ENCODE peak calls at places on chromosome 9, in six cellular contexts. One of them, this sample, is unnamed.
A peak's percentile ranks its signal among the peaks of the same experiment; 100 is the strongest.

GRCh38 chr9:127778280-127779135 is at the start of gene SH2D3C:
- DNase-seq in AG09309: no peak
- DNase-seq in AG10803: no peak
- DNase-seq in Peyer's patch: no peak
- DNase-seq in PC-9: no peak
- DNase-seq in HFF-Myc: no peak
- DNase-seq in this sample: peak; percentile 52

GRCh38 chr9:88985616-88986015 is 5.7 kb upstream of the S1PR3 start:
- DNase-seq in AG09309: no peak
- DNase-seq in AG10803: no peak
- DNase-seq in Peyer's patch: no peak
- DNase-seq in PC-9: no peak
- DNase-seq in HFF-Myc: no peak
- DNase-seq in this sample: no peak

GRCh38 chr9:69195681-69196080 is 21.6 kb downstream of the TJP2 start:
- DNase-seq in AG09309: no peak
- DNase-seq in AG10803: peak; percentile 27
- DNase-seq in Peyer's patch: no peak
- DNase-seq in PC-9: no peak
- DNase-seq in HFF-Myc: no peak
- DNase-seq in this sample: no peak

GRCh38 chr9:79968533-79968932 is 396.8 kb downstream of the TLE4 start:
- DNase-seq in AG09309: no peak
- DNase-seq in AG10803: no peak
- DNase-seq in Peyer's patch: no peak
- DNase-seq in PC-9: no peak
- DNase-seq in HFF-Myc: no peak
- DNase-seq in this sample: no peak

GRCh38 chr9:130234340-130235260 is 31.0 kb upstream of the HMCN2 start:
- DNase-seq in AG09309: no peak
- DNase-seq in AG10803: no peak
- DNase-seq in Peyer's patch: no peak
- DNase-seq in PC-9: no peak
- DNase-seq in HFF-Myc: no peak
- DNase-seq in this sample: peak; percentile 18

GRCh38 chr9:126722922-126723806 is 81.7 kb upstream of the ZBTB43 start:
- DNase-seq in AG09309: no peak
- DNase-seq in AG10803: no peak
- DNase-seq in Peyer's patch: peak; percentile 63
- DNase-seq in PC-9: no peak
- DNase-seq in HFF-Myc: no peak
- DNase-seq in this sample: peak; percentile 27

GRCh38 chr9:76859860-76860259 is 46.1 kb downstream of the PRUNE2 start:
- DNase-seq in AG09309: no peak
- DNase-seq in AG10803: no peak
- DNase-seq in Peyer's patch: no peak
- DNase-seq in PC-9: no peak
- DNase-seq in HFF-Myc: no peak
- DNase-seq in this sample: no peak

GRCh38 chr9:102362463-102363138 is 624.2 kb upstream of the GRIN3A start:
- DNase-seq in AG09309: no peak
- DNase-seq in AG10803: no peak
- DNase-seq in Peyer's patch: no peak
- DNase-seq in PC-9: no peak
- DNase-seq in HFF-Myc: no peak
- DNase-seq in this sample: no peak

GRCh38 chr9:116450378-116451139 is 236.5 kb upstream of the TRIM32 start:
- DNase-seq in AG09309: no peak
- DNase-seq in AG10803: peak; percentile 55
- DNase-seq in Peyer's patch: no peak
- DNase-seq in PC-9: no peak
- DNase-seq in HFF-Myc: no peak
- DNase-seq in this sample: peak; percentile 92

GRCh38 chr9:34589656-34590375 is at the start of gene CNTFR:
- DNase-seq in AG09309: no peak
- DNase-seq in AG10803: no peak
- DNase-seq in Peyer's patch: peak; percentile 66
- DNase-seq in PC-9: no peak
- DNase-seq in HFF-Myc: no peak
- DNase-seq in this sample: no peak

GRCh38 chr9:88011005-88011766 is 36.9 kb upstream of the CDK20 start:
- DNase-seq in AG09309: no peak
- DNase-seq in AG10803: peak; percentile 23
- DNase-seq in Peyer's patch: no peak
- DNase-seq in PC-9: no peak
- DNase-seq in HFF-Myc: no peak
- DNase-seq in this sample: peak; percentile 49

GRCh38 chr9:8835291-8835690 is 1035.7 kb upstream of the DMAC1 start:
- DNase-seq in AG09309: no peak
- DNase-seq in AG10803: no peak
- DNase-seq in Peyer's patch: no peak
- DNase-seq in PC-9: no peak
- DNase-seq in HFF-Myc: no peak
- DNase-seq in this sample: no peak

GRCh38 chr9:115025721-115026120 is 92.2 kb downstream of the TNC start:
- DNase-seq in AG09309: no peak
- DNase-seq in AG10803: no peak
- DNase-seq in Peyer's patch: no peak
- DNase-seq in PC-9: no peak
- DNase-seq in HFF-Myc: no peak
- DNase-seq in this sample: no peak

GRCh38 chr9:115039686-115040085 is 78.3 kb downstream of the TNC start:
- DNase-seq in AG09309: no peak
- DNase-seq in AG10803: no peak
- DNase-seq in Peyer's patch: no peak
- DNase-seq in PC-9: no peak
- DNase-seq in HFF-Myc: no peak
- DNase-seq in this sample: no peak

GRCh38 chr9:110775724-110776123 is 107.1 kb downstream of the MUSK start:
- DNase-seq in AG09309: no peak
- DNase-seq in AG10803: no peak
- DNase-seq in Peyer's patch: no peak
- DNase-seq in PC-9: no peak
- DNase-seq in HFF-Myc: no peak
- DNase-seq in this sample: no peak

GRCh38 chr9:2339416-2339815 is 282.2 kb upstream of the VLDLR start:
- DNase-seq in AG09309: no peak
- DNase-seq in AG10803: no peak
- DNase-seq in Peyer's patch: no peak
- DNase-seq in PC-9: no peak
- DNase-seq in HFF-Myc: no peak
- DNase-seq in this sample: no peak

GRCh38 chr9:87862536-87863268 is 20.0 kb upstream of the SPATA31E1 start:
- DNase-seq in AG09309: peak; percentile 23
- DNase-seq in AG10803: peak; percentile 75
- DNase-seq in Peyer's patch: no peak
- DNase-seq in PC-9: peak; percentile 91
- DNase-seq in HFF-Myc: no peak
- DNase-seq in this sample: peak; percentile 85

GRCh38 chr9:137402752-137403151 is 20.2 kb downstream of the EXD3 start:
- DNase-seq in AG09309: no peak
- DNase-seq in AG10803: no peak
- DNase-seq in Peyer's patch: no peak
- DNase-seq in PC-9: no peak
- DNase-seq in HFF-Myc: no peak
- DNase-seq in this sample: no peak

GRCh38 chr9:133733074-133733408 is 5.1 kb downstream of the SARDH start:
- DNase-seq in AG09309: no peak
- DNase-seq in AG10803: no peak
- DNase-seq in Peyer's patch: no peak
- DNase-seq in PC-9: no peak
- DNase-seq in HFF-Myc: no peak
- DNase-seq in this sample: no peak

GRCh38 chr9:6739218-6739617 is 18.6 kb upstream of the KDM4C start:
- DNase-seq in AG09309: no peak
- DNase-seq in AG10803: peak; percentile 9
- DNase-seq in Peyer's patch: no peak
- DNase-seq in PC-9: peak; percentile 43
- DNase-seq in HFF-Myc: no peak
- DNase-seq in this sample: peak; percentile 26

GRCh38 chr9:82934949-82935348 is 128.0 kb downstream of the RASEF start:
- DNase-seq in AG09309: no peak
- DNase-seq in AG10803: peak; percentile 31
- DNase-seq in Peyer's patch: no peak
- DNase-seq in PC-9: peak; percentile 94
- DNase-seq in HFF-Myc: peak; percentile 27
- DNase-seq in this sample: peak; percentile 62

GRCh38 chr9:34139477-34140146 is 13.1 kb upstream of the DCAF12 start:
- DNase-seq in AG09309: peak; percentile 81
- DNase-seq in AG10803: peak; percentile 89
- DNase-seq in Peyer's patch: no peak
- DNase-seq in PC-9: no peak
- DNase-seq in HFF-Myc: peak; percentile 36
- DNase-seq in this sample: peak; percentile 93

GRCh38 chr9:3498691-3499090 is 27.1 kb downstream of the RFX3 start:
- DNase-seq in AG09309: no peak
- DNase-seq in AG10803: peak; percentile 17
- DNase-seq in Peyer's patch: no peak
- DNase-seq in PC-9: no peak
- DNase-seq in HFF-Myc: no peak
- DNase-seq in this sample: peak; percentile 49

GRCh38 chr9:22447607-22448305 is 1.1 kb downstream of the DMRTA1 start:
- DNase-seq in AG09309: no peak
- DNase-seq in AG10803: no peak
- DNase-seq in Peyer's patch: no peak
- DNase-seq in PC-9: no peak
- DNase-seq in HFF-Myc: no peak
- DNase-seq in this sample: no peak

DNA sequence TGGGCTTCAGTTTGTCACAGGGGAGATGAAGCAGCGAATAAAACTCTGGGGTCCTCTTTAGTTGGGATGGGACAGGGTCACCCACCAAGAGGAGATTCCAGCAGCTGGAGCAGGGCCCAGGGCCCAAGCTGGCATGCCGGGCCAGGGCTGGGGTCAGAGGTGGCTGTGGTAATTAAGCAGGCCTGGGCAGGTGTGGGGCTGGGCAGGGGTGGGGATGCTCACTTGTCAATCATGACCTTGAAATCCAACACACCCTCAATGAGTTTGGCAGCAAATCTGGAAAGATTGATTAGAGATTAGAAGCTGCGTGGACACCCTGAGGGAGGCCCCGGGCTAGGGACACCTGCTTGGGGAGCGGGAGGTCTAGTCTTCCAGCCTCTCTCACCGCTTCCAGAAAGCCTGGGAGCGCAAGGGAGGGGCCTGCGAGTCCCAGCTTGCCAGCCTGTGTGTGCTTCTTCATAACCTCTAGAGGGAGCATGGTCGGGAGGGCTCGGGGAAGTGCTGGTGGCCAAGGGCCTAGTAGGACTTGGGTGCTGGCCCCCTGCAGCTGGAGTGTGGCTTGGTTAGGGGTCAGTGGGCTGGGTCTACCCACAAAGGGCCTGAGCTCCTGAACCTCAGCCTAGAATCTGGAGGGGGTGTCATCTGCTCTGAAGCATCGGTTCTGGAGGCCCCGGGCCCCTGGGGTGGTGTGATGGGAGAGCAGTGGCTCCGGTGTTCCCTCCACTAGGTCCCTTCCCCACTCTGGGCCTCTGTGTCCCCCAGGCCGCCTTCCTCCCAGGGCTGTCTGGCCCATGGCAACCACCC is 7.6 kb downstream of the CRAT start:
- DNase-seq in AG09309: no peak
- DNase-seq in AG10803: peak; percentile 55
- DNase-seq in Peyer's patch: peak; percentile 65
- DNase-seq in PC-9: peak; percentile 60
- DNase-seq in HFF-Myc: no peak
- DNase-seq in this sample: peak; percentile 59
- TF ChIP-seq CTCF in AG09309: peak; percentile 58
- TF ChIP-seq CTCF in AG10803: peak; percentile 65
- TF ChIP-seq CTCF in Peyer's patch: no peak
- TF ChIP-seq CTCF in PC-9: peak; percentile 65
- TF ChIP-seq CTCF in HFF-Myc: peak; percentile 74
- TF ChIP-seq CTCF in this sample: peak; percentile 78

DNA sequence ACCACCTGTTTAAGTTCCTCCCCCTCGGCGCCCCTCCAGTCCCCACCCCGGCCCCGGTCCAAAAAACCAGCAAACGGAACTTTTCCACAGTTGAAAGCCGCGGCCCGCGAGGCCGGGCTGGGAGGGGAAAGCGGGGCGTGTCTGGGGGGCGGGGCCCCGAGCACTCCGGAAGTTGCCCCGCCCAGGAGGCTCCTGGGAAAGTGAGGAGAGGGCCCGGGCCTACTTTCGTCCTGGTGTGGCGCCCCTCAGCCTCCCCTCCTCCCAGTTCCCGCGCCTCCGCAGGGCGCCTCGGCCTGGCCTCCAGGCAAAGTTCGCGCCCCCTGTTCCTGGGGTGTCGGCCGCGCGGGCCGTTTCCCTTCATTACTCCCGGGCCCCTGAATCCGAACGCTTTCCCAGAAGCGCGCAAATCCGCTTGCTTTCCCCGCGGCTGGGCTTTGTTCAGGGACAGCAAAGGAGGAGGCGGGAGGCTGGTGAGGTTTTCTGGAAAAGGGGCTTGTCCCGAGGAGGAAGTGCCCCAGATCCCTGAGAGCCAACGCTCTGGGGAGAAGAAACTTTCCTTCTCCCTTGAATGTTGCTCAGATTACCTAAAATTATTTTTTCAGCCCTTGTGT is 4.4 kb upstream of the DMRT3 start:
- DNase-seq in AG09309: no peak
- DNase-seq in AG10803: no peak
- DNase-seq in Peyer's patch: no peak
- DNase-seq in PC-9: no peak
- DNase-seq in HFF-Myc: no peak
- DNase-seq in this sample: no peak
- H3K4me3 ChIP-seq in AG09309: peak overlapping the region; percentile 22
- H3K4me3 ChIP-seq in AG10803: peak overlapping the region; percentile 29
- H3K4me3 ChIP-seq in Peyer's patch: peak overlapping the region; percentile 54
- H3K4me3 ChIP-seq in PC-9: no peak overlapping the region
- H3K4me3 ChIP-seq in HFF-Myc: peak overlapping the region; percentile 30
- H3K4me3 ChIP-seq in this sample: no peak overlapping the region

DNA sequence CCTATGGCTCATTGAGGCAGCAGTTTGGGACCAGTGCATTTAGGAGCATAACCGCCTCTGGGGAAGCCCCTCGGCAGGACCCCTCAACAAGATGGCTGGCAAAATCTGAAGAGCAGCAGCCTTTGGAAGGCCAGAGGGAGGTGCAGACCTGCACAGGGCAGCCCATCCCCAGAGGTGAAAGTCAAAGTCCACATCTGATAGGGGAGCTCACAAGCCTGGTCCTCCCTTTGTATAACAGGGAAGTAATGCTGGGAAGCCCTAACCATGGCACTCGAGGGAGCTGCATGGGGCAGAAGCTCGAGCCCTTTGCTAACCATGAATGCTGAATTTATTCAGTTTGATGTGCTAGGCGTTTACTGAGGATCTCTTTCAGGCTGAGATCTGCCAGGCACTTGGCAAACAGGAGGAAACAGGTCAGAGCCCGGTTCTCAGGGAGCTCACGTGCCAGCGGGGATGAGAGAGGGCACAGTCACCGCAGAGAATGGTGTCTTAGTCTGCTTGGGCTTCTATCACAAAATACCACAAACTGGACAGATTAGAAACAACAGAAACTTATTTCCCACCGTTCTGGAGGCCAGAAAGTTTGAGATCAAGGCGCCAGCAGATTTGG is 114.1 kb downstream of the GABBR2 start:
- DNase-seq in AG09309: no peak
- DNase-seq in AG10803: no peak
- DNase-seq in Peyer's patch: no peak
- DNase-seq in PC-9: no peak
- DNase-seq in HFF-Myc: no peak
- DNase-seq in this sample: no peak
- TF ChIP-seq CTCF in AG09309: no peak
- TF ChIP-seq CTCF in AG10803: no peak
- TF ChIP-seq CTCF in Peyer's patch: no peak
- TF ChIP-seq CTCF in PC-9: no peak
- TF ChIP-seq CTCF in HFF-Myc: no peak
- TF ChIP-seq CTCF in this sample: no peak

GRCh38 chr9:112377684-112378344 is 2.1 kb upstream of the HSDL2 start:
- DNase-seq in AG09309: no peak
- DNase-seq in AG10803: no peak
- DNase-seq in Peyer's patch: no peak
- DNase-seq in PC-9: no peak
- DNase-seq in HFF-Myc: no peak
- DNase-seq in this sample: no peak
- H3K4me3 ChIP-seq in AG09309: no peak overlapping the region
- H3K4me3 ChIP-seq in AG10803: peak overlapping the region; percentile 93
- H3K4me3 ChIP-seq in Peyer's patch: peak overlapping the region; percentile 91
- H3K4me3 ChIP-seq in PC-9: peak overlapping the region; percentile 95
- H3K4me3 ChIP-seq in HFF-Myc: peak overlapping the region; percentile 88
- H3K4me3 ChIP-seq in this sample: no peak overlapping the region